ENCODE peak calls at places on chromosomes 3 and 15, in eight cellular contexts. One of them, this sample, is unnamed.

GRCh38 chr3:142459929-142460328 is 12.1 kb upstream of the XRN1 start:
- DNase-seq in activated CD8-positive, alpha-beta T cell treated with anti-CD3 and anti-CD28 coated beads for 36 hours: no peak
- DNase-seq in epithelial cell of esophagus: peak; percentile 21
- DNase-seq in progenitor cell of endocrine pancreas: no peak
- DNase-seq in B cell: no peak
- DNase-seq in body of pancreas: no peak
- DNase-seq in thoracic aorta: no peak
- DNase-seq in GM12865: no peak
- DNase-seq in this sample: no peak

GRCh38 chr15:94893091-94893490 is 661.7 kb downstream of the MCTP2 start:
- DNase-seq in B cell: no peak
- DNase-seq in activated CD8-positive, alpha-beta T cell treated with anti-CD3 and anti-CD28 coated beads for 36 hours: no peak
- DNase-seq in thoracic aorta: no peak
- DNase-seq in epithelial cell of esophagus: no peak
- DNase-seq in GM12865: no peak
- DNase-seq in progenitor cell of endocrine pancreas: no peak
- DNase-seq in body of pancreas: no peak
- DNase-seq in this sample: no peak

GRCh38 chr3:141260131-141260927 is 28.7 kb downstream of the PXYLP1 start:
- DNase-seq in B cell: no peak
- DNase-seq in activated CD8-positive, alpha-beta T cell treated with anti-CD3 and anti-CD28 coated beads for 36 hours: no peak
- DNase-seq in GM12865: no peak
- DNase-seq in thoracic aorta: no peak
- DNase-seq in progenitor cell of endocrine pancreas: no peak
- DNase-seq in body of pancreas: no peak
- DNase-seq in epithelial cell of esophagus: no peak
- DNase-seq in this sample: no peak

GRCh38 chr3:45312836-45313493 is 75.4 kb upstream of the LARS2 start:
- DNase-seq in GM12865: no peak
- DNase-seq in progenitor cell of endocrine pancreas: no peak
- DNase-seq in B cell: no peak
- DNase-seq in epithelial cell of esophagus: no peak
- DNase-seq in activated CD8-positive, alpha-beta T cell treated with anti-CD3 and anti-CD28 coated beads for 36 hours: no peak
- DNase-seq in body of pancreas: no peak
- DNase-seq in thoracic aorta: no peak
- DNase-seq in this sample: no peak

GRCh38 chr3:114764056-114764492 is 383.0 kb downstream of the ZBTB20 start:
- DNase-seq in activated CD8-positive, alpha-beta T cell treated with anti-CD3 and anti-CD28 coated beads for 36 hours: peak; percentile 27
- DNase-seq in body of pancreas: no peak
- DNase-seq in GM12865: no peak
- DNase-seq in progenitor cell of endocrine pancreas: no peak
- DNase-seq in epithelial cell of esophagus: peak; percentile 10
- DNase-seq in B cell: no peak
- DNase-seq in thoracic aorta: no peak
- DNase-seq in this sample: no peak

GRCh38 chr3:134666466-134666865 is 15.6 kb upstream of the KY start:
- DNase-seq in GM12865: no peak
- DNase-seq in epithelial cell of esophagus: peak; percentile 33
- DNase-seq in activated CD8-positive, alpha-beta T cell treated with anti-CD3 and anti-CD28 coated beads for 36 hours: no peak
- DNase-seq in B cell: no peak
- DNase-seq in thoracic aorta: no peak
- DNase-seq in progenitor cell of endocrine pancreas: no peak
- DNase-seq in body of pancreas: no peak
- DNase-seq in this sample: no peak

GRCh38 chr3:194296832-194297666 is 54.1 kb downstream of the CPN2 start:
- DNase-seq in GM12865: no peak
- DNase-seq in body of pancreas: peak; percentile 78
- DNase-seq in progenitor cell of endocrine pancreas: peak; percentile 52
- DNase-seq in epithelial cell of esophagus: no peak
- DNase-seq in activated CD8-positive, alpha-beta T cell treated with anti-CD3 and anti-CD28 coated beads for 36 hours: no peak
- DNase-seq in thoracic aorta: no peak
- DNase-seq in B cell: no peak
- DNase-seq in this sample: no peak

GRCh38 chr3:33287672-33288282 is 10.5 kb downstream of the FBXL2 start:
- DNase-seq in epithelial cell of esophagus: no peak
- DNase-seq in B cell: no peak
- DNase-seq in progenitor cell of endocrine pancreas: no peak
- DNase-seq in activated CD8-positive, alpha-beta T cell treated with anti-CD3 and anti-CD28 coated beads for 36 hours: no peak
- DNase-seq in thoracic aorta: no peak
- DNase-seq in GM12865: no peak
- DNase-seq in body of pancreas: no peak
- DNase-seq in this sample: no peak

GRCh38 chr3:112315791-112316190 is 17.2 kb upstream of the CD200 start:
- DNase-seq in thoracic aorta: no peak
- DNase-seq in epithelial cell of esophagus: peak; percentile 29
- DNase-seq in GM12865: no peak
- DNase-seq in activated CD8-positive, alpha-beta T cell treated with anti-CD3 and anti-CD28 coated beads for 36 hours: no peak
- DNase-seq in body of pancreas: no peak
- DNase-seq in B cell: no peak
- DNase-seq in progenitor cell of endocrine pancreas: no peak
- DNase-seq in this sample: no peak

GRCh38 chr15:75620776-75621536 is 4.6 kb downstream of the SNUPN start:
- DNase-seq in epithelial cell of esophagus: peak; percentile 83
- DNase-seq in progenitor cell of endocrine pancreas: no peak
- DNase-seq in B cell: no peak
- DNase-seq in activated CD8-positive, alpha-beta T cell treated with anti-CD3 and anti-CD28 coated beads for 36 hours: peak; percentile 30
- DNase-seq in GM12865: no peak
- DNase-seq in thoracic aorta: peak; percentile 79
- DNase-seq in body of pancreas: peak; percentile 46
- DNase-seq in this sample: no peak
- TF ChIP-seq CTCF in epithelial cell of esophagus: peak; percentile 48
- TF ChIP-seq CTCF in progenitor cell of endocrine pancreas: no peak
- TF ChIP-seq CTCF in B cell: no peak
- TF ChIP-seq CTCF in activated CD8-positive, alpha-beta T cell treated with anti-CD3 and anti-CD28 coated beads for 36 hours: no peak
- TF ChIP-seq CTCF in GM12865: no peak
- TF ChIP-seq CTCF in thoracic aorta: peak; percentile 64
- TF ChIP-seq CTCF in body of pancreas: no peak
- TF ChIP-seq CTCF in this sample: no peak

DNA sequence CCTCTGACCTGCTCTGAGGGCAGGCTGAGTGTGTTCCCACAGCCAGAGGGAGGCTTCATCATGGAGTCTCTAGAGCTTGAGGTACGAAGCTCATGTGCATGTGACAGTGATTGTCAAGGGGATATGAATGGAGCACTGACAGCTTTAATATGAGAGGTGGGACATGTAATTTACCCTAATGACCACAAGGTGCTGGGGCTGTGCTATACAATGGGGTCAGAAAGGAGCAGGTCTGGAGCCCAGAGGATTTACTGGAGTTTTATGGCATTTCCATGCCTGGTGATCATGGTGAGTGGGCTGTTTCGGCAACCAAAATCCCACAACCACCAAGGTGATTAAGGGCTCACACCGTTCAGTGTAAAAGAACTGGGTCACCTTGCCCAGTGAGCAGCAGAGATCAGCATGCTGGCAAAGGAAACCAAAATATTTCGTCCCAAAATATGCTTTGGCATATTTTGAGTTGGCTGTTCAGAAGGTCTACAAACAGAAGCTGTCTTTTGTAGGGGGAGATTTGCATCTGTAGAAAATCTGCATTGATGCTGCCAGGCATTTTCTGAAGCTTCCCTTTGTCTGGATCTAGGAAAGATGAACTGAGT is 40.1 kb upstream of the RASGRF1 start:
- DNase-seq in progenitor cell of endocrine pancreas: no peak
- DNase-seq in B cell: no peak
- DNase-seq in activated CD8-positive, alpha-beta T cell treated with anti-CD3 and anti-CD28 coated beads for 36 hours: no peak
- DNase-seq in body of pancreas: no peak
- DNase-seq in thoracic aorta: no peak
- DNase-seq in GM12865: no peak
- DNase-seq in epithelial cell of esophagus: no peak
- DNase-seq in this sample: no peak
- TF ChIP-seq CTCF in progenitor cell of endocrine pancreas: peak; percentile 36
- TF ChIP-seq CTCF in B cell: no peak
- TF ChIP-seq CTCF in activated CD8-positive, alpha-beta T cell treated with anti-CD3 and anti-CD28 coated beads for 36 hours: no peak
- TF ChIP-seq CTCF in body of pancreas: no peak
- TF ChIP-seq CTCF in thoracic aorta: no peak
- TF ChIP-seq CTCF in GM12865: peak; percentile 19
- TF ChIP-seq CTCF in epithelial cell of esophagus: no peak
- TF ChIP-seq CTCF in this sample: peak; percentile 29

GRCh38 chr15:37788330-37788729 is 146.1 kb upstream of the TMCO5A start:
- DNase-seq in activated CD8-positive, alpha-beta T cell treated with anti-CD3 and anti-CD28 coated beads for 36 hours: no peak
- DNase-seq in thoracic aorta: no peak
- DNase-seq in body of pancreas: no peak
- DNase-seq in GM12865: no peak
- DNase-seq in epithelial cell of esophagus: no peak
- DNase-seq in B cell: no peak
- DNase-seq in progenitor cell of endocrine pancreas: no peak
- DNase-seq in this sample: no peak

GRCh38 chr15:37789881-37790280 is 144.6 kb upstream of the TMCO5A start:
- DNase-seq in epithelial cell of esophagus: peak; percentile 83
- DNase-seq in thoracic aorta: no peak
- DNase-seq in activated CD8-positive, alpha-beta T cell treated with anti-CD3 and anti-CD28 coated beads for 36 hours: no peak
- DNase-seq in progenitor cell of endocrine pancreas: no peak
- DNase-seq in B cell: no peak
- DNase-seq in body of pancreas: no peak
- DNase-seq in GM12865: no peak
- DNase-seq in this sample: no peak

GRCh38 chr15:37791693-37792092 is 142.7 kb upstream of the TMCO5A start:
- DNase-seq in activated CD8-positive, alpha-beta T cell treated with anti-CD3 and anti-CD28 coated beads for 36 hours: no peak
- DNase-seq in GM12865: no peak
- DNase-seq in thoracic aorta: no peak
- DNase-seq in epithelial cell of esophagus: no peak
- DNase-seq in body of pancreas: no peak
- DNase-seq in progenitor cell of endocrine pancreas: no peak
- DNase-seq in B cell: no peak
- DNase-seq in this sample: no peak

GRCh38 chr15:37788767-37789391 is 145.6 kb upstream of the TMCO5A start:
- DNase-seq in epithelial cell of esophagus: no peak
- DNase-seq in activated CD8-positive, alpha-beta T cell treated with anti-CD3 and anti-CD28 coated beads for 36 hours: no peak
- DNase-seq in GM12865: no peak
- DNase-seq in body of pancreas: no peak
- DNase-seq in progenitor cell of endocrine pancreas: no peak
- DNase-seq in B cell: no peak
- DNase-seq in thoracic aorta: no peak
- DNase-seq in this sample: no peak

GRCh38 chr15:37789392-37789776 is 145.1 kb upstream of the TMCO5A start:
- DNase-seq in B cell: no peak
- DNase-seq in GM12865: no peak
- DNase-seq in epithelial cell of esophagus: no peak
- DNase-seq in body of pancreas: no peak
- DNase-seq in activated CD8-positive, alpha-beta T cell treated with anti-CD3 and anti-CD28 coated beads for 36 hours: no peak
- DNase-seq in thoracic aorta: no peak
- DNase-seq in progenitor cell of endocrine pancreas: no peak
- DNase-seq in this sample: no peak
- TF ChIP-seq CTCF in B cell: no peak
- TF ChIP-seq CTCF in GM12865: no peak
- TF ChIP-seq CTCF in epithelial cell of esophagus: no peak
- TF ChIP-seq CTCF in body of pancreas: no peak
- TF ChIP-seq CTCF in activated CD8-positive, alpha-beta T cell treated with anti-CD3 and anti-CD28 coated beads for 36 hours: no peak
- TF ChIP-seq CTCF in thoracic aorta: no peak
- TF ChIP-seq CTCF in progenitor cell of endocrine pancreas: no peak
- TF ChIP-seq CTCF in this sample: no peak

GRCh38 chr3:151818361-151818760 is 4.4 kb downstream of the AADAC start:
- DNase-seq in GM12865: no peak
- DNase-seq in B cell: no peak
- DNase-seq in body of pancreas: peak; percentile 61
- DNase-seq in activated CD8-positive, alpha-beta T cell treated with anti-CD3 and anti-CD28 coated beads for 36 hours: no peak
- DNase-seq in epithelial cell of esophagus: peak; percentile 70
- DNase-seq in thoracic aorta: no peak
- DNase-seq in progenitor cell of endocrine pancreas: no peak
- DNase-seq in this sample: no peak
- TF ChIP-seq CTCF in GM12865: no peak
- TF ChIP-seq CTCF in B cell: no peak
- TF ChIP-seq CTCF in body of pancreas: peak; percentile 52
- TF ChIP-seq CTCF in activated CD8-positive, alpha-beta T cell treated with anti-CD3 and anti-CD28 coated beads for 36 hours: no peak
- TF ChIP-seq CTCF in epithelial cell of esophagus: peak; percentile 4
- TF ChIP-seq CTCF in thoracic aorta: no peak
- TF ChIP-seq CTCF in progenitor cell of endocrine pancreas: no peak
- TF ChIP-seq CTCF in this sample: no peak

This sample was measured in mesothelial cell of epicardium.